ENCODE peak calls at places on chromosome 12, in six cellular contexts. O, N, G, T, L and W are unnamed samples. For H3K4me1, the result is how much of the 10 kb centered on the place peaks cover.

GRCh38 chr12:50641566-50641965 is 122.3 kb upstream of the ATF1 start:
- DNase-seq in O (no peak), N (no peak), G (no peak), T (peak), L (no peak), W (no peak)

GRCh38 chr12:53225635-53226424 is 6.2 kb downstream of the RARG start:
- DNase-seq in O (no peak), N (no peak), G (no peak), T (no peak), L (no peak), W (no peak)

GRCh38 chr12:105189293-105189692 is 46.7 kb downstream of the APPL2 start:
- DNase-seq in O (no peak), N (no peak), G (no peak), T (no peak), L (no peak), W (no peak)

GRCh38 chr12:115910057-115910456 is 367.4 kb downstream of the MED13L start:
- DNase-seq in O (no peak), N (no peak), G (no peak), T (no peak), L (no peak), W (peak)

GRCh38 chr12:45182511-45182910 is 33.4 kb upstream of the ANO6 start:
- DNase-seq in O (no peak), N (no peak), G (no peak), T (no peak), L (no peak), W (no peak)

GRCh38 chr12:96529912-96530311 is 40.5 kb downstream of the CFAP54 start:
- DNase-seq in O (peak), N (no peak), G (no peak), T (no peak), L (no peak), W (no peak)

GRCh38 chr12:118032188-118032587 is 15.7 kb downstream of the RFC5 start:
- DNase-seq in O (no peak), N (no peak), G (no peak), T (no peak), L (no peak), W (no peak)

GRCh38 chr12:54984602-54985376 is at the start of gene TESPA1:
- DNase-seq in O (no peak), N (no peak), G (no peak), T (peak), L (peak), W (no peak)

GRCh38 chr12:112303004-112303403 is 79.2 kb downstream of the HECTD4 start:
- DNase-seq in O (peak), N (peak), G (no peak), T (no peak), L (no peak), W (no peak)

GRCh38 chr12:122523846-122524718 is 2.7 kb downstream of the RSRC2 start:
- DNase-seq in O (no peak), N (peak), G (no peak), T (no peak), L (no peak), W (no peak)

GRCh38 chr12:21065845-21066244 is 65.1 kb upstream of the SLCO1B1 start:
- DNase-seq in O (peak), N (no peak), G (no peak), T (no peak), L (peak), W (peak)

GRCh38 chr12:69052613-69053408 is 119.8 kb upstream of the CPM start:
- DNase-seq in O (peak), N (peak), G (no peak), T (no peak), L (peak), W (peak)

GRCh38 chr12:101051901-101052550 is 158.0 kb downstream of the SLC5A8 start:
- DNase-seq in O (peak), N (peak), G (no peak), T (no peak), L (no peak), W (peak)

GRCh38 chr12:49346659-49347306 is at the start of gene DNAJC22:
- DNase-seq in O (peak), N (no peak), G (no peak), T (peak), L (no peak), W (peak)

GRCh38 chr12:113057565-113058485 is 1.3 kb downstream of the DTX1 start:
- DNase-seq in O (no peak), N (no peak), G (no peak), T (no peak), L (no peak), W (no peak)

GRCh38 chr12:121468451-121468850 is 68.5 kb downstream of the RNF34 start:
- DNase-seq in O (no peak), N (peak), G (no peak), T (no peak), L (no peak), W (no peak)

GRCh38 chr12:48022180-48022521 is 17.9 kb upstream of the COL2A1 start:
- DNase-seq in O (no peak), N (no peak), G (no peak), T (no peak), L (no peak), W (no peak)

GRCh38 chr12:92261071-92261470 is 115.4 kb upstream of the BTG1 start:
- DNase-seq in O (no peak), N (no peak), G (no peak), T (no peak), L (no peak), W (no peak)

GRCh38 chr12:80509781-80510556 is 65.9 kb downstream of the PTPRQ start:
- DNase-seq in O (peak), N (peak), G (no peak), T (no peak), L (no peak), W (no peak)

GRCh38 chr12:82299617-82300016 is 58.6 kb downstream of the CCDC59 start:
- DNase-seq in O (no peak), N (no peak), G (no peak), T (no peak), L (no peak), W (peak)

GRCh38 chr12:6764011-6764828 is 1.9 kb upstream of the PTMS start:
- DNase-seq in O (peak), N (peak), G (peak), T (peak), L (peak), W (peak)

GRCh38 chr12:50659690-50660424 is 104.0 kb upstream of the ATF1 start:
- DNase-seq in O (no peak), N (no peak), G (no peak), T (no peak), L (peak), W (no peak)

GRCh38 chr12:89040146-89040964 is 311.9 kb downstream of the DUSP6 start:
- DNase-seq in O (peak), N (peak), G (no peak), T (no peak), L (no peak), W (no peak)

GRCh38 chr12:97637770-97638169 is 175.2 kb downstream of the RMST start:
- DNase-seq in O (no peak), N (no peak), G (no peak), T (no peak), L (no peak), W (no peak)

GRCh38 chr12:17304503-17305347 is 698.8 kb upstream of the LMO3 start:
- DNase-seq in O (peak), N (no peak), G (no peak), T (no peak), L (no peak), W (no peak)

GRCh38 chr12:115871714-115872113 is 405.8 kb downstream of the MED13L start:
- DNase-seq in O (peak), N (peak), G (no peak), T (peak), L (no peak), W (peak)

GRCh38 chr12:71589478-71589881 is 74.2 kb downstream of the ZFC3H1 start:
- DNase-seq in O (no peak), N (peak), G (no peak), T (no peak), L (no peak), W (no peak)

GRCh38 chr12:130549361-130549760 is 166.7 kb downstream of the RIMBP2 start:
- DNase-seq in O (no peak), N (no peak), G (no peak), T (no peak), L (no peak), W (no peak)

DNA sequence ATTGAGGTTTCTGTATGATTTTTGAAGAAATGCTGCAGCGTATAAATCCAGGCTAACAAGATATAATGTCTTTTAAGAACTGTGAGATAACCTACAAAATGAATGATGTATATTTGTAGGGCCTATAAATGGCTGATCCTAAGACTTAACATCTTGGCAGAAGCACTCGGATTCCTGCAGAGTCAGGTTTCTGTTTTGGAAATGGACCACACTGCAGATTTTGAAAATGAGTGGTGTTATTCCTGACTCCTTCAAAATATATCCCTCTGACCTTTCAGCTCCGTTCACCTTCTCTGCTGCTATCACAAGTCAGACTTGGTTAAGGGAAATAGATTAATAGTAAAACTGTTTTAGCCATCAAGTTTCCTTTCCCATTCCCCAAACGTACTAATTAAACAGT is 5.0 kb downstream of the TIGAR start:
- DNase-seq in O (no peak), N (no peak), G (no peak), T (no peak), L (no peak), W (no peak)
- H3K4me1 ChIP-seq in O (under half), N (under half), G (under half), T (under half), L (under half), W (under half)

DNA sequence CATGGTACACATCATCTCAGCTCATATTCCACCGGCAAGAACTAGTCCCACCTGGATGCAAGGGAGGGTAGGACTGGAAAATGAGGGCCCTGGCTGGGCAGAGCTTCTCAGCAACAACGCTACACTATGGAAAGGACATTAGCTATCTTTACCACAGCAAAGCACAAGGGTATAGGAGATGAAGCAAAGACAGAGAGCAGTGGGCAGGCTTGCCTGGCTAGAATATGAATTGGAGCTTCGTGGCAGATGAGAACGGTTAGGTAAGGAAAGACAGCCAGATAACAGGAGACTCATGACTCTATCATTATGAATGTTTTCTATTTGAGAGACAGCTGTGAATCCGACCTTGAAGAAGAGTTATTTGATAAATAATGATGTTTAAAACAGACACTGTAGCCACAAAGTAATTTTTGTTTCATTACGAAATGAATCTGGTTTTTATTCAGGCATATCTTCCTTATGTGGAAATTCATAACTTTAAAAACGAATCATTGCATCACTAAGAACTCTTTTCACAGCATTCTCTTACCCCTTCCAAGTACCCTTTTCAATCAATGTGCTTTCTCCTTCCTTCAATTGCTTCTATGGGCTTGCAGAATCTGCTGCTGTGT is 59.1 kb upstream of the PCED1B start:
- DNase-seq in O (no peak), N (no peak), G (no peak), T (no peak), L (no peak), W (no peak)
- H3K4me1 ChIP-seq in O (under half), N (under half), G (under half), T (under half), L (under half), W (under half)

GRCh38 chr12:2393996-2394395 is 341.2 kb downstream of the CACNA1C start:
- DNase-seq in O (no peak), N (no peak), G (no peak), T (no peak), L (no peak), W (no peak)
- H3K4me1 ChIP-seq in O (under half), N (under half), G (under half), T (under half), L (under half), W (under half)

DNA sequence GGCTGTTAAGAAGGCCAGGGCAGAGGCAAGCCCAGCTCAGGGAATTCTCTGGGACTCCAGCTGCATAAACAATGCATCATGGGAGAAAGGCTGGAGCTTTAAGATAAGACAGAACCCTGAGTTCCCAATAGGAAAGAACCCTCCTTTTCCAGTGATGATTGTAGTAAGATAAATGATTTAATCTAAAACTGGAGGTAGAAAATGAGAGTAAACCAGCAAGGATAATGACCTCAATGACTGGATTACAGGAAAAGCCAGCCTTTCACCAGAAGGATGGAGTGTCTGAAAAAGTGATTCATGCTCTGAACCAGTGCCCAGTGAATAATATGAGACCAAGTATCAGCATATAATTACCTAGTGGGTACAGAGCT is 45.9 kb downstream of the ITPR2 start:
- DNase-seq in O (peak), N (peak), G (no peak), T (no peak), L (no peak), W (no peak)
- H3K4me1 ChIP-seq in O (under half), N (under half), G (under half), T (under half), L (under half), W (under half)

GRCh38 chr12:14952295-14952995 is 9.0 kb downstream of the ARHGDIB start:
- DNase-seq in O (peak), N (peak), G (no peak), T (no peak), L (no peak), W (peak)

GRCh38 chr12:14950982-14951746 is 10.2 kb downstream of the ARHGDIB start:
- DNase-seq in O (peak), N (no peak), G (no peak), T (no peak), L (no peak), W (peak)

GRCh38 chr12:14955876-14956811 is 5.3 kb downstream of the ARHGDIB start:
- DNase-seq in O (no peak), N (no peak), G (no peak), T (no peak), L (no peak), W (no peak)

GRCh38 chr12:14953752-14954151 is 7.6 kb downstream of the ARHGDIB start:
- DNase-seq in O (no peak), N (no peak), G (no peak), T (no peak), L (no peak), W (no peak)

DNA sequence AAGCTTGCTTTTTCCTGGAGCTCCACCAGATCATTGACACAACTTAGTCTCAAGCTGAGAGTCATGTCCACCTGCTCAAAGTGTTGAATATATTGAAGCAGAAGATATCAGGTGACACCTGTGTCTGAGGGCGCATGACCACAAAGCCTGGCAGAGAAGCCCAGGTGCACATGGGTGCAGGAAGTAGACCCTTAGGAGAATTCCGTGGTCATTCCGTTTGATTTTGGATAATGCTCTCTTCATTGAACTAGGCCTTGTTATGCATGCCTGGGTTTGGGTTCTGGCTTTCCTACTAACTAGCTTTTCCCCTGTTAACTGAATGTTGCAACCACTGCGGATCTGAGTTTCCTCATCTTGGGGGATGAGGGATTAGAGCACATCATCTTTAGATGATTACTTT is 7.1 kb downstream of the ARHGDIB start:
- DNase-seq in O (no peak), N (no peak), G (no peak), T (no peak), L (no peak), W (no peak)
- H3K4me1 ChIP-seq in O (under half), N (under half), G (half or more), T (under half), L (under half), W (under half)

DNA sequence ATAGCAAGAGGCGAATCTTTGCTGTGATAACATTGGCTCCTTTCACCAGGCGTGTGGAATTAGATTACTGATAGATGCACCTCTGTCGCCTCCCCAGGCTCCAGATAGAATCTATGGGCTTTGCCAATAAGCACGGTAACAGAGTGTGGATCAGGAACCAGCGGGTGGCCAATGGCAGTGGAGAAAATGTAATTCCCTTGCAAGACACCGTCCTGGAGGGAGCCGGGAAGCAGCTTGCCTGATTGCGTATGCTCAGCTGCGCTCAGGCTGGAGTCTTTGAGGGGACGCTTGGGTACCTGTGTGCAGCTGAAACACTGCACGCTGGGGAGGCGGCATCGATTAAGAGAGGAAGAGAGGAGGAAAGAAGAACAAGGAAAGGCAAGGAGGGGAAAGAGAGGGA is 56.6 kb downstream of the TMEM132C start:
- DNase-seq in O (no peak), N (no peak), G (no peak), T (no peak), L (no peak), W (no peak)
- H3K4me1 ChIP-seq in O (under half), N (under half), G (under half), T (under half), L (under half), W (under half)

GRCh38 chr12:13405961-13406703 is 209.6 kb downstream of the EMP1 start:
- DNase-seq in O (no peak), N (no peak), G (no peak), T (no peak), L (no peak), W (no peak)
- H3K4me1 ChIP-seq in O (under half), N (under half), G (under half), T (under half), L (under half), W (under half)

DNA sequence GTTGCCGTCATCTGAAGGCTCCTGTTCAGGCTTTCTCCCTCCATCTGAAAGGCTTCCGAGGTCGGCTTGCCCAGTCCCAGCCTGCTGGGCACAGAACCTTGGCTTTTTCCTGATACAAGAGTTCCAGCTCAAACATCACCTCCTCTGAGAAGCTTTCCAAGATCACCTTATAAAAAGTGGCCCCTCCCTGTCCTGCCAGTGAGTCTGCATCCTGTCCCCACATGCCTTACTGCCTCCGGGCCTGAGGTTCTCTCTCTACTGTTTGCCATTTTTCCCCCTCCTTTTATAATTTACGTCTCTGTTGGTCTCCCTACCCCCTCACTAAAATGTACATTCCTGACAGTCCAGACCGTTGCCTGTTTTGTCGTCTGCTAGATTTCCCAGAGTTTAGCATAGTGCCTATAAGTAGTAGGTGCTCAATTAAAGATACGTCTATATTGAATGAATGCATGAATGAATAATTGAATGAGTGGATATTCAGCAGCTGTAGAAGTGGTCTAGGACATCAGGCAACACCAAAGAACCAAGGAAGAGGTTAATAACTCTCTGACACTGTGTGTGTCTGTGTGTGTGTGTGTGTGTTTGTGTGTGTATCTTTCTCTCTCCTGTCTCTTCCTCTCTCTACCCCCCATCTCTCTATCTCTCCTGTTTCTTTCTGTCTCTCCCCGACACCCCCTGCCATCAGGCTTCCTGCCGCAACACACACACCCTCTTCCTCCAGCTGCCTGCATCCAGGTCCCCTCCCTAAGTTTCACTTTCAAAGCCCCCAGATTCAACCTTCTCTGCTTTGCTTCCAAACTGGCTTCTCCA is 119.7 kb upstream of the NCOR2 start:
- DNase-seq in O (no peak), N (no peak), G (no peak), T (no peak), L (no peak), W (no peak)
- H3K4me1 ChIP-seq in O (under half), N (under half), G (under half), T (under half), L (under half), W (under half)

DNA sequence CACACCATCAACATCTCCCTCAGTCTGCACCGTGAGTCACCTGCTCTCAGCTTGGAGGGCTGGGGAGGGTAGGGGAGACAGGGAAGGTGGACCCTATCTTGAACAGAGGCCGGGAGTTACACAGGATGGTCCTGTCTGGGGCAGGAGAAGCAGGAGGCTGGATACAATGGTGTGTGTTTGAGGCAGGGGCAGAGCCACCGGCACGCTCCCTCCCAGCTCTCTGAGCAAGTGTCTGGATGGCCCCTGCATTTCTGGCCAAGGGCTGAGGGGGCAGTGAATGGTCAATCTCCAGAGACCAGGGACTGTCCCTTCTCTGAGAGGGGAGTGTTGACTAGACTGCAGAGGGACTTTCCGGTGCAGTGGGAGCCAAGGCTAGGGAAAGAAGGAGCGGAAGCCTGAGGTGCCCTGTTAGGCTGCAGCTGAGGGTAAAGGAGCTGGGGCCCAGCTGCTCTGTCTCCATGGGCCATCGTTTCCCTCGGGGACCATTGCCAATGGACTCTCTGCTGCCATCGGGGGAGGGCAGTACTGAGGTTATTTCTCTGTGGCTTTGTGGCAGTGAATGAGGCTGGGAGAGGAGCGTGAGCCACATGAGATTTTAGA is 1.9 kb downstream of the LRP1-AS start:
- DNase-seq in O (no peak), N (no peak), G (no peak), T (no peak), L (no peak), W (no peak)
- H3K4me1 ChIP-seq in O (under half), N (under half), G (half or more), T (under half), L (under half), W (under half)